ENCODE peak calls at places on chromosomes 16 and 17, in seven cellular contexts. W is H9, M is mesenchymal stem cell, C is neuronal stem cell, R is IMR-90, K is H1, Z is trophoblast cell. S is an unnamed sample.

GRCh38 chr17:32626371-32626770 is 139.6 kb downstream of the CDK5R1 start:
- DNase-seq in W (no peak), M (no peak), C (no peak), R (no peak), K (no peak), Z (no peak), S (no peak)

GRCh38 chr16:51710186-51710585 is 559.1 kb upstream of the SALL1 start:
- DNase-seq in W (no peak), M (no peak), C (no peak), R (no peak), K (no peak), Z (no peak), S (no peak)

GRCh38 chr17:78019367-78019975 is 61.0 kb downstream of the TNRC6C start:
- DNase-seq in W (no peak), M (peak; percentile 50), C (no peak), R (peak; percentile 62), K (no peak), Z (peak; percentile 55), S (peak; percentile 41)

GRCh38 chr17:18261659-18262058 is 1.2 kb downstream of the MIEF2 start:
- DNase-seq in W (no peak), M (no peak), C (no peak), R (no peak), K (no peak), Z (no peak), S (no peak)

GRCh38 chr16:71811261-71811803 is 2.7 kb upstream of the AP1G1 start:
- DNase-seq in W (no peak), M (peak; percentile 54), C (no peak), R (peak; percentile 60), K (no peak), Z (no peak), S (no peak)

GRCh38 chr16:29837833-29838232 is 17.6 kb downstream of the MVP start:
- DNase-seq in W (no peak), M (peak; percentile 54), C (no peak), R (peak; percentile 67), K (no peak), Z (no peak), S (no peak)

GRCh38 chr17:236641-237405 is 55.4 kb upstream of the DOC2B start:
- DNase-seq in W (no peak), M (no peak), C (no peak), R (no peak), K (peak; percentile 55), Z (no peak), S (peak; percentile 46)

GRCh38 chr17:19287651-19288050 is 50.5 kb downstream of the EPN2 start:
- DNase-seq in W (no peak), M (no peak), C (no peak), R (no peak), K (no peak), Z (no peak), S (no peak)

GRCh38 chr17:13593757-13594156 is 8.0 kb downstream of the HS3ST3A1 start:
- DNase-seq in W (no peak), M (peak; percentile 56), C (no peak), R (peak; percentile 57), K (no peak), Z (no peak), S (no peak)

GRCh38 chr16:55116165-55116894 is 185.7 kb downstream of the IRX5 start:
- DNase-seq in W (no peak), M (peak; percentile 63), C (no peak), R (peak; percentile 68), K (no peak), Z (no peak), S (no peak)

GRCh38 chr16:15650698-15651161 is 685 bp downstream of the NDE1 start:
- DNase-seq in W (peak; percentile 39), M (peak; percentile 42), C (peak; percentile 20), R (peak; percentile 13), K (no peak), Z (peak; percentile 16), S (peak; percentile 76)

GRCh38 chr17:35460354-35460851 is 11.8 kb upstream of the SLFN13 start:
- DNase-seq in W (peak; percentile 98), M (no peak), C (peak; percentile 50), R (no peak), K (peak; percentile 77), Z (peak; percentile 85), S (peak; percentile 87)

GRCh38 chr16:47625115-47625567 is 164.0 kb downstream of the PHKB start:
- DNase-seq in W (no peak), M (no peak), C (no peak), R (no peak), K (no peak), Z (no peak), S (no peak)

GRCh38 chr17:81289627-81290026 is 5.5 kb downstream of the SLC38A10 start:
- DNase-seq in W (no peak), M (no peak), C (no peak), R (no peak), K (no peak), Z (no peak), S (no peak)

DNA sequence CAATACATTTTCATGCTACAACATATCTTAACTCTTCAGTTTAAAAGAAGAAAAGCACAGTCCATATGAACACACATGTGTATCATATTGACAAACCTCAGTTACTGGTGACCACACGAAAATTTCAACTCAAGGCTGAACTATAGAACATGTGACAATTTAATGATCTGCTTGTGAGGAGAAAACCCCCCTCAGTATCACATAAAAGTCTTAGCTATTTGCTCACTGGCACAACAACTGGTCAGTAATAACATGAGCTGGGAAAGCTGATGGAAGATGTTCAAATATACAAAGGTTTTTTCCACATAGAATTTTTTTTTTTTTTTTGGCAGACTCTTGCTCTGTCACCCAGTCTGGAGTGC is 19.5 kb downstream of the ZNF652 start:
- DNase-seq in W (no peak), M (peak; percentile 45), C (no peak), R (no peak), K (no peak), Z (no peak), S (no peak)
- H3K9ac ChIP-seq in W (no peak overlapping the region), M (peak overlapping the region; percentile 71), C (no peak overlapping the region), R (no peak overlapping the region), K (no peak overlapping the region), Z (no peak overlapping the region), S (no peak overlapping the region)

DNA sequence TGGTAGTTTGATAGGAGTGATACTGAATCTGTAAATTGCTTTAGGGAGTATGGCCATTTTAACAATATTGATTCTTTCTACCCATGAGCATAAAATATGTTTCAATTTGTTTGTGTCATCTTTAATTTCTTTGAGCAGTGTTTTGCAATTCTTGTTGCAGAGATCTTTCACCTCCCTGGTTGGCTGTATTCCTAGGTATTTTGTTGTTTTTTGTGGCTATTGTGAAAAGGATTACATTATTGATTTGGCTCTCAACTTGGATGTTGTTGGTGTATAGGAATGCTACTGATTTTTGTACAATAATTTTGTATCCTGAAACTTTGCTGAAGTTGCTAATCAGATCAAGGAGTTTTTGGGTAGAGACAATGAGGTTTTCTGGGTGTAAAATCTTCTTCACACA is 3.2 kb downstream of the KRTAP9-9 start:
- DNase-seq in W (no peak), M (no peak), C (no peak), R (no peak), K (no peak), Z (no peak), S (no peak)
- H3K4ac ChIP-seq in W (no peak overlapping the region), M (no peak overlapping the region), C (no peak overlapping the region), R (no peak overlapping the region), K (no peak overlapping the region), Z (no peak overlapping the region), S (no peak overlapping the region)

GRCh38 chr17:6420173-6420641 is 14.7 kb downstream of the AIPL1 start:
- DNase-seq in W (peak; percentile 89), M (no peak), C (no peak), R (peak; percentile 1), K (peak; percentile 76), Z (no peak), S (peak; percentile 55)

GRCh38 chr17:6425407-6425806 is 9.5 kb downstream of the AIPL1 start:
- DNase-seq in W (no peak), M (no peak), C (no peak), R (no peak), K (no peak), Z (no peak), S (no peak)

GRCh38 chr17:6422654-6423241 is 12.2 kb downstream of the AIPL1 start:
- DNase-seq in W (peak; percentile 75), M (no peak), C (no peak), R (no peak), K (no peak), Z (no peak), S (peak; percentile 44)

GRCh38 chr17:6423931-6424330 is 11.0 kb downstream of the AIPL1 start:
- DNase-seq in W (no peak), M (no peak), C (no peak), R (no peak), K (no peak), Z (no peak), S (no peak)

DNA sequence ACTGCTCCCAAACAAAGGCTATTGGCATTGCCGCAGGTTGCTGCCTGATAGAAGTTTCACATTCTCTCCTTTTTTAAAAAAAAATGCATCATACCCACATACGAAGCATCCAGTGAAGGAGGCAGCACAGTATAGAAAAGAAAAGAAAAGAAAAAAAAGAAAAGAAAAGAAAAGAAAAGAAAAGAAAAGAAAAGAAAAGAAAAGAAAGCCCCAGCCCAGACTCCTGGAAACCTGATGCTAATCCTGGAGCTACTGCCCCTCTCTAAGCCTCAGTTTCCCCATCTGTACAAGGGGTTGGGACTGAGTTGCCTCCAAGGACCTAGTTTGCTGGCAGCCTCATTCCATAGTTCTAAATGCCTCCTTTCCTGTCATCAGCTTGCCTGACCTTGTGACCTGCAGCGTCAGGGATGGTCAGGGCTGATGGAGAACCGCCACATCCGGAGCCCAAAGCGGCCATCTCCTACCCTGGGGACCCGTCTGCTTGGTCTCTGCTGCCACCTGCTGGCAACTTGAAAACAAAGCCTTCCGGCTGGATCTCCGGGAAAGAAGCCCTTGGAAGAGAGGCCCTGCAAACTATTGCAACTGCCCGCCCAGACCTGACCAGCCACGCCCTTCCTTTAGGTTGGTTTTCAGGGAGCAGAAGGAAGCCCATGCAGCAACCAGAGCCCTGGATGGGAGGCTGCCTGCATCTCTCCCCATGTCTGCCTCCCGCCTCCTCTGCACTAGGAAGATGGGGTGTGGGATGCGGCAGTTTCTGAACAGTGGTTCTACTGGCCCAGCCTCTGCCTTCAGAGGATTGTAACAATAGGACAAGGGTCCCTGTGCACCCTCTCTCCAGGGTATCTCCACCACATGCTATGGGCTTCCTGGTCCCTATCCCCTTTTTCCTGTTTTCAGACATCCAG is 13.0 kb downstream of the AIPL1 start:
- DNase-seq in W (peak; percentile 95), M (peak; percentile 74), C (peak; percentile 87), R (peak; percentile 64), K (peak; percentile 94), Z (peak; percentile 90), S (peak; percentile 91)
- H3K9ac ChIP-seq in W (no peak overlapping the region), M (no peak overlapping the region), C (no peak overlapping the region), R (no peak overlapping the region), K (no peak overlapping the region), Z (no peak overlapping the region), S (no peak overlapping the region)

GRCh38 chr16:69169051-69169450 is 17.9 kb upstream of the SNTB2 start:
- DNase-seq in W (no peak), M (no peak), C (no peak), R (no peak), K (no peak), Z (no peak), S (no peak)

GRCh38 chr16:69166221-69166833 is 20.6 kb upstream of the SNTB2 start:
- DNase-seq in W (no peak), M (no peak), C (no peak), R (peak; percentile 82), K (no peak), Z (no peak), S (no peak)

GRCh38 chr16:69166946-69167930 is 19.7 kb upstream of the SNTB2 start:
- DNase-seq in W (no peak), M (no peak), C (no peak), R (peak; percentile 65), K (no peak), Z (no peak), S (no peak)

GRCh38 chr16:69171325-69172095 is 15.5 kb upstream of the SNTB2 start:
- DNase-seq in W (no peak), M (peak; percentile 47), C (no peak), R (peak; percentile 62), K (no peak), Z (peak; percentile 29), S (peak; percentile 71)

GRCh38 chr16:69169607-69170352 is 17.2 kb upstream of the SNTB2 start:
- DNase-seq in W (no peak), M (no peak), C (no peak), R (no peak), K (no peak), Z (no peak), S (no peak)
- H3K4ac ChIP-seq in W (no peak overlapping the region), M (no peak overlapping the region), C (no peak overlapping the region), R (no peak overlapping the region), K (no peak overlapping the region), Z (no peak overlapping the region), S (no peak overlapping the region)

S was measured in mesendoderm.